ENCODE peak calls at places on chromosomes 2 and 18, in five cellular contexts. V is H1, R is IMR-90, P is mesenchymal stem cell, J is H9. S is an unnamed sample.

GRCh38 chr18:55794288-55795052 is 206.5 kb upstream of the TCF4 start:
- DNase-seq in V (no peak), R (peak; percentile 65), P (peak; percentile 3), J (no peak), S (no peak)

GRCh38 chr18:57624988-57625387 is 3.4 kb upstream of the NARS1 start:
- DNase-seq in V (no peak), R (peak; percentile 52), P (peak; percentile 41), J (no peak), S (no peak)

GRCh38 chr18:59783138-59783537 is 85.9 kb upstream of the CCBE1 start:
- DNase-seq in V (no peak), R (peak; percentile 74), P (peak; percentile 45), J (peak; percentile 56), S (peak; percentile 23)

GRCh38 chr2:111122631-111123421 is 2.1 kb downstream of the BCL2L11 start:
- DNase-seq in V (no peak), R (peak; percentile 82), P (peak; percentile 84), J (peak; percentile 83), S (peak; percentile 75)

GRCh38 chr2:241796610-241797138 is 12.3 kb upstream of the NEU4 start:
- DNase-seq in V (no peak), R (no peak), P (no peak), J (no peak), S (no peak)

GRCh38 chr18:59265246-59266018 is 7.8 kb downstream of the RAX start:
- DNase-seq in V (no peak), R (no peak), P (no peak), J (peak; percentile 92), S (no peak)

GRCh38 chr2:170434900-170435640 is 257.1 kb downstream of the MYO3B start:
- DNase-seq in V (no peak), R (no peak), P (peak; percentile 62), J (no peak), S (no peak)

GRCh38 chr2:73105511-73105971 is 7.2 kb downstream of the RAB11FIP5 start:
- DNase-seq in V (no peak), R (no peak), P (no peak), J (no peak), S (no peak)

GRCh38 chr2:226687641-226688253 is 111.9 kb downstream of the IRS1 start:
- DNase-seq in V (no peak), R (peak; percentile 29), P (no peak), J (no peak), S (no peak)

GRCh38 chr2:11505652-11506610 is 27.9 kb upstream of the GREB1 start:
- DNase-seq in V (no peak), R (no peak), P (peak; percentile 37), J (no peak), S (no peak)

GRCh38 chr2:239865059-239865639 is 160.0 kb downstream of the NDUFA10 start:
- DNase-seq in V (no peak), R (no peak), P (no peak), J (no peak), S (no peak)

GRCh38 chr2:128272586-128273468 is 45.8 kb downstream of the HS6ST1 start:
- DNase-seq in V (no peak), R (no peak), P (no peak), J (peak; percentile 18), S (no peak)

GRCh38 chr2:167823066-167823465 is 424.3 kb downstream of the STK39 start:
- DNase-seq in V (no peak), R (no peak), P (no peak), J (no peak), S (no peak)

GRCh38 chr2:65691816-65692215 is 259.4 kb upstream of the SPRED2 start:
- DNase-seq in V (no peak), R (no peak), P (no peak), J (no peak), S (no peak)

GRCh38 chr18:57959278-57959677 is 84.7 kb upstream of the NEDD4L start:
- DNase-seq in V (no peak), R (peak; percentile 62), P (peak; percentile 33), J (peak; percentile 46), S (peak; percentile 17)

GRCh38 chr2:26609839-26610277 is 31.3 kb downstream of the CIB4 start:
- DNase-seq in V (no peak), R (no peak), P (peak; percentile 53), J (no peak), S (no peak)

GRCh38 chr2:202375006-202375610 is 1.0 kb upstream of the BMPR2 start:
- DNase-seq in V (no peak), R (peak; percentile 78), P (peak; percentile 87), J (peak; percentile 64), S (peak; percentile 48)

GRCh38 chr2:207014424-207014823 is 75.1 kb downstream of the CPO start:
- DNase-seq in V (no peak), R (no peak), P (no peak), J (no peak), S (no peak)

GRCh38 chr2:207015901-207016300 is 76.6 kb downstream of the CPO start:
- DNase-seq in V (no peak), R (no peak), P (no peak), J (no peak), S (no peak)

GRCh38 chr2:207008105-207008990 is 69.0 kb downstream of the CPO start:
- DNase-seq in V (peak; percentile 63), R (peak; percentile 23), P (peak; percentile 33), J (peak; percentile 72), S (peak; percentile 75)

DNA sequence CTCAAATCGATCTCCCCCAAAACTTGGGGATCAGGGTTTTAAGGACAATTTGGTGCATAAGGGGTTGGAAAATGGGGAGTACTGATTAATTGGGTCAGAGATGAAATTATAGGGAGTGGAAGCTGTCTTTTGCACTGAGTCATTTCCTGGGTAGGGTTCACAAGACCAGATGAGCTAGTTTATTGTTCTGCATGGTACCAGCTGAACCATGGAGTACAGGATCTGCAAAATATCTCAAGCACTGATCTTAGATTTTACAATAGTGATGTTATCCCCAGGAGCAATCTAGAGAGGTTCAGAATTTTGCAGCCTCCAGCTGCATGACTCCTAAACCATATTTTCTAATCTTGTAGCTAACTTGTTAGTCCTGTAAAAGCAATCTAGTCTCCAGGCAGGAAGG is 73.1 kb downstream of the CPO start:
- DNase-seq in V (no peak), R (no peak), P (no peak), J (no peak), S (no peak)
- H2BK15ac ChIP-seq in V (no peak overlapping the region), R (no peak overlapping the region), P (no peak overlapping the region), J (no peak overlapping the region), S (no peak overlapping the region)

GRCh38 chr2:101974663-101975062 is 17.1 kb upstream of the IL1R2 start:
- DNase-seq in V (no peak), R (no peak), P (peak; percentile 27), J (peak; percentile 63), S (peak; percentile 46)

GRCh38 chr2:101976887-101977286 is 14.9 kb upstream of the IL1R2 start:
- DNase-seq in V (no peak), R (no peak), P (no peak), J (no peak), S (no peak)

GRCh38 chr2:101972621-101973434 is 18.9 kb upstream of the IL1R2 start:
- DNase-seq in V (no peak), R (peak; percentile 76), P (peak; percentile 77), J (no peak), S (no peak)

GRCh38 chr2:101971836-101972235 is 19.9 kb upstream of the IL1R2 start:
- DNase-seq in V (no peak), R (no peak), P (no peak), J (no peak), S (no peak)

DNA sequence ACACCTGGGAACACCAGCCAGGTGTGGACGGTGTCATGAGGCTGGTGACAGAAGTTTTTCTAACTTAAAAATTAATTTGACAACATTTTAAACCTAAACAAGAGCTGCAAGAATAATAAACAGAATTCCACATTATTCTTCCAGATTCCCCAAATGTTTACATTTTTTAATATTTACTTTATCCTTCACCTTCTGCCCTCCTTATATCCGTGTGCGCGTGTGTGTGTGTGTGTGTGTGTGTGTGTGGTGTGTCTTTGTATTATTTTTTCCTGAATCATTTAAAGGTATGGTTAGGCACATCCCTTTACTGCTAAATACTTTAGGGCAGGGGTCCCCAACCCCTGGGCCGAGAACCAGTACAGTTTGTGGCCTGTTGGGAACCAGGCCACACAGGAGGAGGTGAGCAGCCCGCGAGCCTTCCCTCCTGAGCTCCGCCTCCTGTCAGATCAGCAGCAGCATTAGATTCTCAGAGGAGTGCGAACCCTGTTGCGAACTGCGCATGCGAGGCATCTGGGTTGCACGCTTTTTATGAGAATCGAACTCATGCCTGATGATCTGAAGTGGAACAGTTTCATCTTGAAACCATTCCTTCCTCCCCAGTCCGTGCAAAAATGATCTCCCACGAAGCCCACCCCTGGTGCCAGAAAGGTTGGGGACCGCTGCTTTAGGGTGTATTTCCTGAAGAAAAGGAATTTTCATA is 16.4 kb upstream of the IL1R2 start:
- DNase-seq in V (no peak), R (no peak), P (no peak), J (no peak), S (no peak)
- H3K14ac ChIP-seq in V (no peak overlapping the region), R (peak overlapping the region; percentile 68), P (no peak overlapping the region), J (no peak overlapping the region), S (no peak overlapping the region)

GRCh38 chr2:233352141-233352842 is 2.0 kb upstream of the DGKD start:
- DNase-seq in V (no peak), R (no peak), P (no peak), J (no peak), S (no peak)
- H2BK120ac ChIP-seq in V (no peak overlapping the region), R (no peak overlapping the region), P (no peak overlapping the region), J (no peak overlapping the region), S (no peak overlapping the region)

GRCh38 chr2:1813371-1813770 is 69.1 kb upstream of the PXDN start:
- DNase-seq in V (no peak), R (no peak), P (no peak), J (no peak), S (no peak)

GRCh38 chr2:1812926-1813325 is 68.6 kb upstream of the PXDN start:
- DNase-seq in V (no peak), R (no peak), P (no peak), J (no peak), S (no peak)

GRCh38 chr2:1811258-1811970 is 67.1 kb upstream of the PXDN start:
- DNase-seq in V (no peak), R (peak; percentile 5), P (no peak), J (no peak), S (no peak)

GRCh38 chr2:1814061-1814460 is 69.7 kb upstream of the PXDN start:
- DNase-seq in V (no peak), R (no peak), P (no peak), J (no peak), S (no peak)

GRCh38 chr2:1811971-1812350 is 67.6 kb upstream of the PXDN start:
- DNase-seq in V (no peak), R (no peak), P (no peak), J (no peak), S (no peak)
- H2BK15ac ChIP-seq in V (no peak overlapping the region), R (no peak overlapping the region), P (no peak overlapping the region), J (no peak overlapping the region), S (no peak overlapping the region)

GRCh38 chr18:79538635-79539034 is 141.0 kb upstream of the CTDP1 start:
- DNase-seq in V (no peak), R (no peak), P (no peak), J (no peak), S (no peak)
- H3K14ac ChIP-seq in V (no peak overlapping the region), R (no peak overlapping the region), P (no peak overlapping the region), J (no peak overlapping the region), S (no peak overlapping the region)

GRCh38 chr2:237167038-237167437 is 81.3 kb downstream of the COPS8 start:
- DNase-seq in V (no peak), R (no peak), P (no peak), J (no peak), S (no peak)
- H2BK120ac ChIP-seq in V (no peak overlapping the region), R (peak overlapping the region; percentile 73), P (no peak overlapping the region), J (no peak overlapping the region), S (no peak overlapping the region)